ENCODE peak calls at places on chromosomes 7 and 10, in four cellular contexts. U is brain microvascular endothelial cell; R is stimulated activated CD8-positive, alpha-beta memory T cell treated with anti-CD3 and anti-CD28 coated beads, Interleukin-4, amount 100 ng/mL, for 1 hour; B is ovary. L is an unnamed sample.

GRCh38 chr10:125190414-125190813 is 30.1 kb upstream of the CTBP2 start:
- DNase-seq in B (no peak), U (no peak), R (no peak), L (no peak)

GRCh38 chr10:79223346-79224048 is 123.8 kb upstream of the PPIF start:
- DNase-seq in R (no peak), U (peak), B (peak), L (no peak)

GRCh38 chr7:26583094-26583493 is 281.3 kb downstream of the SKAP2 start:
- DNase-seq in R (no peak), U (no peak), B (no peak), L (no peak)

GRCh38 chr10:79932841-79933379 is 16.0 kb downstream of the SFTPD start:
- DNase-seq in U (no peak), B (no peak), R (no peak), L (no peak)

GRCh38 chr10:132133449-132134291 is 53.1 kb upstream of the DPYSL4 start:
- DNase-seq in R (no peak), B (peak), U (no peak), L (no peak)

GRCh38 chr10:35195361-35196306 is 69.0 kb downstream of the CREM start:
- DNase-seq in U (peak), B (peak), R (peak), L (peak)

GRCh38 chr10:14880201-14880600 is 1.5 kb downstream of the SUV39H2 start:
- DNase-seq in R (no peak), B (no peak), U (no peak), L (no peak)

GRCh38 chr10:31317652-31318381 is 1.2 kb upstream of the ZEB1 start:
- DNase-seq in U (no peak), R (peak), B (no peak), L (no peak)

GRCh38 chr7:47180268-47180826 is 401.6 kb downstream of the TNS3 start:
- DNase-seq in R (no peak), U (peak), B (peak), L (peak)

GRCh38 chr7:92698237-92698841 is 108.1 kb upstream of the FAM133B start:
- DNase-seq in U (peak), R (no peak), B (no peak), L (no peak)

GRCh38 chr10:73601486-73601921 is 10.4 kb upstream of the USP54 start:
- DNase-seq in R (no peak), U (peak), B (no peak), L (no peak)

GRCh38 chr10:115355162-115355760 is 262.1 kb downstream of the ATRNL1 start:
- DNase-seq in U (peak), R (no peak), B (no peak), L (peak)

GRCh38 chr10:70596110-70596798 is 6.3 kb downstream of the PRF1 start:
- DNase-seq in U (no peak), R (no peak), B (no peak), L (no peak)

GRCh38 chr10:68618234-68618633 is 58.1 kb downstream of the TET1 start:
- DNase-seq in U (no peak), B (no peak), R (no peak), L (no peak)

GRCh38 chr7:106100863-106101262 is 11.2 kb downstream of the SYPL1 start:
- DNase-seq in B (no peak), U (no peak), R (no peak), L (no peak)

GRCh38 chr7:24971333-24972165 is 8.4 kb downstream of the OSBPL3 start:
- DNase-seq in B (no peak), R (no peak), U (peak), L (peak)

GRCh38 chr10:48890904-48891839 is 48.5 kb downstream of the LRRC18 start:
- DNase-seq in B (no peak), R (no peak), U (no peak), L (peak)

GRCh38 chr7:131105294-131105802 is 222.3 kb upstream of the MKLN1 start:
- DNase-seq in U (no peak), B (no peak), R (no peak), L (no peak)